ENCODE peak calls at places on chromosomes 16 and 17, in six cellular contexts. One of them, this sample, is unnamed. For H3K9me3 and H3K4me1, the result is how much of the 10 kb centered on the place peaks cover.

GRCh38 chr16:30914849-30915248 is 8.5 kb upstream of the FBXL19 start:
- DNase-seq in Caco-2: no peak
- DNase-seq in heart left ventricle: no peak
- DNase-seq in sigmoid colon: no peak
- DNase-seq in mucosa of descending colon: no peak
- DNase-seq in iPS DF 6.9: no peak
- DNase-seq in this sample: no peak

GRCh38 chr17:10875411-10875810 is 37.5 kb upstream of the PIRT start:
- DNase-seq in Caco-2: no peak
- DNase-seq in heart left ventricle: no peak
- DNase-seq in sigmoid colon: no peak
- DNase-seq in mucosa of descending colon: no peak
- DNase-seq in iPS DF 6.9: peak
- DNase-seq in this sample: no peak

GRCh38 chr16:24124291-24124690 is 131.8 kb upstream of the CACNG3 start:
- DNase-seq in Caco-2: no peak
- DNase-seq in heart left ventricle: no peak
- DNase-seq in sigmoid colon: no peak
- DNase-seq in mucosa of descending colon: no peak
- DNase-seq in iPS DF 6.9: no peak
- DNase-seq in this sample: no peak

GRCh38 chr17:45003877-45004276 is 35.8 kb upstream of the C1QL1 start:
- DNase-seq in Caco-2: no peak
- DNase-seq in heart left ventricle: no peak
- DNase-seq in sigmoid colon: no peak
- DNase-seq in mucosa of descending colon: no peak
- DNase-seq in iPS DF 6.9: no peak
- DNase-seq in this sample: no peak

GRCh38 chr16:26261621-26262020 is 569.9 kb downstream of the HS3ST4 start:
- DNase-seq in Caco-2: no peak
- DNase-seq in heart left ventricle: no peak
- DNase-seq in sigmoid colon: no peak
- DNase-seq in mucosa of descending colon: no peak
- DNase-seq in iPS DF 6.9: no peak
- DNase-seq in this sample: no peak

GRCh38 chr17:15194859-15195277 is 70.3 kb downstream of the PMP22 start:
- DNase-seq in Caco-2: no peak
- DNase-seq in heart left ventricle: no peak
- DNase-seq in sigmoid colon: no peak
- DNase-seq in mucosa of descending colon: no peak
- DNase-seq in iPS DF 6.9: no peak
- DNase-seq in this sample: no peak

GRCh38 chr17:69501591-69502468 is 87.3 kb downstream of the MAP2K6 start:
- DNase-seq in Caco-2: peak
- DNase-seq in heart left ventricle: no peak
- DNase-seq in sigmoid colon: no peak
- DNase-seq in mucosa of descending colon: no peak
- DNase-seq in iPS DF 6.9: no peak
- DNase-seq in this sample: no peak

GRCh38 chr17:77407321-77408277 is 266.8 kb downstream of the SEC14L1 start:
- DNase-seq in Caco-2: no peak
- DNase-seq in heart left ventricle: no peak
- DNase-seq in sigmoid colon: peak
- DNase-seq in mucosa of descending colon: no peak
- DNase-seq in iPS DF 6.9: no peak
- DNase-seq in this sample: no peak

GRCh38 chr16:51898872-51899271 is 648.1 kb downstream of the TOX3 start:
- DNase-seq in Caco-2: no peak
- DNase-seq in heart left ventricle: no peak
- DNase-seq in sigmoid colon: no peak
- DNase-seq in mucosa of descending colon: no peak
- DNase-seq in iPS DF 6.9: no peak
- DNase-seq in this sample: no peak

GRCh38 chr16:77877712-77878111 is 89.3 kb downstream of the VAT1L start:
- DNase-seq in Caco-2: no peak
- DNase-seq in heart left ventricle: no peak
- DNase-seq in sigmoid colon: no peak
- DNase-seq in mucosa of descending colon: no peak
- DNase-seq in iPS DF 6.9: no peak
- DNase-seq in this sample: no peak

GRCh38 chr17:27076814-27077213 is 217.1 kb upstream of the WSB1 start:
- DNase-seq in Caco-2: no peak
- DNase-seq in heart left ventricle: no peak
- DNase-seq in sigmoid colon: no peak
- DNase-seq in mucosa of descending colon: no peak
- DNase-seq in iPS DF 6.9: no peak
- DNase-seq in this sample: no peak
- H3K9me3 ChIP-seq in Caco-2: under half
- H3K9me3 ChIP-seq in heart left ventricle: under half
- H3K9me3 ChIP-seq in sigmoid colon: under half
- H3K9me3 ChIP-seq in mucosa of descending colon: under half
- H3K9me3 ChIP-seq in iPS DF 6.9: under half
- H3K9me3 ChIP-seq in this sample: under half

GRCh38 chr16:67995423-67995822 is 3.9 kb downstream of the DPEP2 start:
- DNase-seq in Caco-2: no peak
- DNase-seq in heart left ventricle: no peak
- DNase-seq in sigmoid colon: no peak
- DNase-seq in mucosa of descending colon: no peak
- DNase-seq in iPS DF 6.9: no peak
- DNase-seq in this sample: no peak
- H3K4me1 ChIP-seq in Caco-2: under half
- H3K4me1 ChIP-seq in heart left ventricle: under half
- H3K4me1 ChIP-seq in sigmoid colon: under half
- H3K4me1 ChIP-seq in mucosa of descending colon: under half
- H3K4me1 ChIP-seq in iPS DF 6.9: under half
- H3K4me1 ChIP-seq in this sample: under half

GRCh38 chr16:48596326-48596725 is 13.7 kb downstream of the N4BP1 start:
- DNase-seq in Caco-2: no peak
- DNase-seq in heart left ventricle: no peak
- DNase-seq in sigmoid colon: no peak
- DNase-seq in mucosa of descending colon: no peak
- DNase-seq in iPS DF 6.9: no peak
- DNase-seq in this sample: no peak
- H3K9me3 ChIP-seq in Caco-2: under half
- H3K9me3 ChIP-seq in heart left ventricle: under half
- H3K9me3 ChIP-seq in sigmoid colon: under half
- H3K9me3 ChIP-seq in mucosa of descending colon: under half
- H3K9me3 ChIP-seq in iPS DF 6.9: under half
- H3K9me3 ChIP-seq in this sample: under half

GRCh38 chr17:72387969-72388368 is 267.1 kb downstream of the SOX9 start:
- DNase-seq in Caco-2: no peak
- DNase-seq in heart left ventricle: no peak
- DNase-seq in sigmoid colon: no peak
- DNase-seq in mucosa of descending colon: no peak
- DNase-seq in iPS DF 6.9: no peak
- DNase-seq in this sample: no peak

GRCh38 chr17:72388765-72389473 is 268.1 kb downstream of the SOX9 start:
- DNase-seq in Caco-2: no peak
- DNase-seq in heart left ventricle: no peak
- DNase-seq in sigmoid colon: no peak
- DNase-seq in mucosa of descending colon: no peak
- DNase-seq in iPS DF 6.9: no peak
- DNase-seq in this sample: peak

GRCh38 chr17:72385482-72385881 is 264.7 kb downstream of the SOX9 start:
- DNase-seq in Caco-2: no peak
- DNase-seq in heart left ventricle: no peak
- DNase-seq in sigmoid colon: no peak
- DNase-seq in mucosa of descending colon: no peak
- DNase-seq in iPS DF 6.9: no peak
- DNase-seq in this sample: no peak

GRCh38 chr17:72387487-72387886 is 266.7 kb downstream of the SOX9 start:
- DNase-seq in Caco-2: no peak
- DNase-seq in heart left ventricle: no peak
- DNase-seq in sigmoid colon: no peak
- DNase-seq in mucosa of descending colon: no peak
- DNase-seq in iPS DF 6.9: no peak
- DNase-seq in this sample: no peak

DNA sequence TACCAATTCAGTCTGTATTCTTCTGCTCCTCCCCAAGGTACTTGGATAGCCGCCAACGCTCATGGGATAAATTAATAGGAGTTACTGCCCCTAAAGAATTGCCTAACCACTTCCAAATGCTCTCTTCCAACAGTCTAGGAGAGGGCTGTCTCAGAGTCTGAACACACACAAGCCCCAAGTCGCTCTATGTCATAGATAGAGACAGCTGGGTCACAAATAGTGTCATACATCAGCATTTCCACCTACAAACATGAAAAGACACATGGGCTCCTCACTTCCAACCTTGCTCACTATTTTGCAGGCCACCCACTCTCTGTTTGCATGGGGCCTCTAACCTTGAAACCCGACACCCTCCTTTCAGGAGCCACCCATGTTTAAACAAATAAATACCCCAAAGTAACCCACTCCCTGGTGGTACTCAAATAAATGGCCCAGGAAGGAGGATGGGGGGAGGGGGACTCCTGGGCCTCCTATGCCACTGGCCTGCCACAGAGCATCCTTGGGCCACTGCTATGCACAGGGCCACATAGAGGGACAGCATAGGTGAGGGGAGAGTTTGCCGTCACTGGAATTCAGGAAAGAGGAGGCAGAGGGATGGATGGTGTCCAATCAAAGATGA is 265.9 kb downstream of the SOX9 start:
- DNase-seq in Caco-2: no peak
- DNase-seq in heart left ventricle: no peak
- DNase-seq in sigmoid colon: no peak
- DNase-seq in mucosa of descending colon: no peak
- DNase-seq in iPS DF 6.9: no peak
- DNase-seq in this sample: no peak
- H3K4me1 ChIP-seq in Caco-2: under half
- H3K4me1 ChIP-seq in heart left ventricle: under half
- H3K4me1 ChIP-seq in sigmoid colon: under half
- H3K4me1 ChIP-seq in mucosa of descending colon: under half
- H3K4me1 ChIP-seq in iPS DF 6.9: under half
- H3K4me1 ChIP-seq in this sample: half or more

GRCh38 chr16:71449020-71449419 is 7.2 kb upstream of the TLE7 start:
- DNase-seq in Caco-2: no peak
- DNase-seq in heart left ventricle: no peak
- DNase-seq in sigmoid colon: no peak
- DNase-seq in mucosa of descending colon: no peak
- DNase-seq in iPS DF 6.9: no peak
- DNase-seq in this sample: no peak

GRCh38 chr16:71443714-71444113 is 1.9 kb upstream of the TLE7 start:
- DNase-seq in Caco-2: no peak
- DNase-seq in heart left ventricle: no peak
- DNase-seq in sigmoid colon: no peak
- DNase-seq in mucosa of descending colon: no peak
- DNase-seq in iPS DF 6.9: no peak
- DNase-seq in this sample: no peak

GRCh38 chr16:71453051-71453450 is 9.0 kb downstream of the ZNF23 start:
- DNase-seq in Caco-2: no peak
- DNase-seq in heart left ventricle: no peak
- DNase-seq in sigmoid colon: no peak
- DNase-seq in mucosa of descending colon: no peak
- DNase-seq in iPS DF 6.9: no peak
- DNase-seq in this sample: no peak

GRCh38 chr16:71448274-71448866 is 6.5 kb upstream of the TLE7 start:
- DNase-seq in Caco-2: no peak
- DNase-seq in heart left ventricle: no peak
- DNase-seq in sigmoid colon: no peak
- DNase-seq in mucosa of descending colon: no peak
- DNase-seq in iPS DF 6.9: no peak
- DNase-seq in this sample: no peak
- H3K9me3 ChIP-seq in Caco-2: under half
- H3K9me3 ChIP-seq in heart left ventricle: half or more
- H3K9me3 ChIP-seq in sigmoid colon: half or more
- H3K9me3 ChIP-seq in mucosa of descending colon: half or more
- H3K9me3 ChIP-seq in iPS DF 6.9: under half
- H3K9me3 ChIP-seq in this sample: under half

GRCh38 chr17:50163846-50164696 is 1.7 kb upstream of the SGCA start:
- DNase-seq in Caco-2: peak
- DNase-seq in heart left ventricle: peak
- DNase-seq in sigmoid colon: no peak
- DNase-seq in mucosa of descending colon: peak
- DNase-seq in iPS DF 6.9: no peak
- DNase-seq in this sample: no peak
- H3K4me1 ChIP-seq in Caco-2: under half
- H3K4me1 ChIP-seq in heart left ventricle: under half
- H3K4me1 ChIP-seq in sigmoid colon: half or more
- H3K4me1 ChIP-seq in mucosa of descending colon: under half
- H3K4me1 ChIP-seq in iPS DF 6.9: under half
- H3K4me1 ChIP-seq in this sample: under half

GRCh38 chr17:46991618-46992017 is 12.6 kb upstream of the RPRML start:
- DNase-seq in Caco-2: no peak
- DNase-seq in heart left ventricle: no peak
- DNase-seq in sigmoid colon: no peak
- DNase-seq in mucosa of descending colon: no peak
- DNase-seq in iPS DF 6.9: no peak
- DNase-seq in this sample: no peak
- H3K9me3 ChIP-seq in Caco-2: under half
- H3K9me3 ChIP-seq in heart left ventricle: under half
- H3K9me3 ChIP-seq in sigmoid colon: under half
- H3K9me3 ChIP-seq in mucosa of descending colon: under half
- H3K9me3 ChIP-seq in iPS DF 6.9: under half
- H3K9me3 ChIP-seq in this sample: under half

GRCh38 chr16:10942352-10943297 is at the start of gene DEXI:
- DNase-seq in Caco-2: peak
- DNase-seq in heart left ventricle: peak
- DNase-seq in sigmoid colon: peak
- DNase-seq in mucosa of descending colon: peak
- DNase-seq in iPS DF 6.9: peak
- DNase-seq in this sample: peak
- H3K4me1 ChIP-seq in Caco-2: under half
- H3K4me1 ChIP-seq in heart left ventricle: under half
- H3K4me1 ChIP-seq in sigmoid colon: half or more
- H3K4me1 ChIP-seq in mucosa of descending colon: half or more
- H3K4me1 ChIP-seq in iPS DF 6.9: under half
- H3K4me1 ChIP-seq in this sample: under half

This sample was measured in RWPE2.